ENCODE peak calls at places on chromosomes 13 and 19, in ten cellular contexts. One of them, this sample, is unnamed.

GRCh38 chr13:26678796-26679195 is 81.8 kb downstream of the GPR12 start:
- DNase-seq in stimulated activated CD4-positive, alpha-beta T cell treated with anti-CD3 and anti-CD28 coated beads, Interleukin-12 subunit alpha, Interleukin-12 subunit beta, amount 100 ng/mL, for 4 hours: no peak
- DNase-seq in neuronal stem cell: no peak
- DNase-seq in T-helper 2 cell: no peak
- DNase-seq in endothelial cell: no peak
- DNase-seq in iPS-NIHi11: peak
- DNase-seq in cardiac fibroblast: no peak
- DNase-seq in mucosa of gallbladder: no peak
- DNase-seq in frontal cortex: no peak
- DNase-seq in NCI-H748 treated with DMSO at 0.1 percent for 48 hours: no peak
- DNase-seq in this sample: no peak

GRCh38 chr19:45311640-45312039 is 11.0 kb downstream of the CKM start:
- DNase-seq in stimulated activated CD4-positive, alpha-beta T cell treated with anti-CD3 and anti-CD28 coated beads, Interleukin-12 subunit alpha, Interleukin-12 subunit beta, amount 100 ng/mL, for 4 hours: no peak
- DNase-seq in neuronal stem cell: no peak
- DNase-seq in T-helper 2 cell: no peak
- DNase-seq in endothelial cell: no peak
- DNase-seq in iPS-NIHi11: no peak
- DNase-seq in cardiac fibroblast: no peak
- DNase-seq in mucosa of gallbladder: no peak
- DNase-seq in frontal cortex: no peak
- DNase-seq in NCI-H748 treated with DMSO at 0.1 percent for 48 hours: no peak
- DNase-seq in this sample: no peak

GRCh38 chr13:112983428-112984196 is 14.6 kb downstream of the MCF2L start:
- DNase-seq in stimulated activated CD4-positive, alpha-beta T cell treated with anti-CD3 and anti-CD28 coated beads, Interleukin-12 subunit alpha, Interleukin-12 subunit beta, amount 100 ng/mL, for 4 hours: no peak
- DNase-seq in neuronal stem cell: no peak
- DNase-seq in T-helper 2 cell: no peak
- DNase-seq in endothelial cell: no peak
- DNase-seq in iPS-NIHi11: no peak
- DNase-seq in cardiac fibroblast: no peak
- DNase-seq in mucosa of gallbladder: no peak
- DNase-seq in frontal cortex: no peak
- DNase-seq in NCI-H748 treated with DMSO at 0.1 percent for 48 hours: no peak
- DNase-seq in this sample: no peak

GRCh38 chr19:29467824-29468401 is 57.9 kb upstream of the VSTM2B start:
- DNase-seq in stimulated activated CD4-positive, alpha-beta T cell treated with anti-CD3 and anti-CD28 coated beads, Interleukin-12 subunit alpha, Interleukin-12 subunit beta, amount 100 ng/mL, for 4 hours: peak
- DNase-seq in neuronal stem cell: peak
- DNase-seq in T-helper 2 cell: peak
- DNase-seq in endothelial cell: no peak
- DNase-seq in iPS-NIHi11: peak
- DNase-seq in cardiac fibroblast: peak
- DNase-seq in mucosa of gallbladder: peak
- DNase-seq in frontal cortex: peak
- DNase-seq in NCI-H748 treated with DMSO at 0.1 percent for 48 hours: peak
- DNase-seq in this sample: peak

GRCh38 chr13:95608640-95609280 is 35.7 kb downstream of the DZIP1 start:
- DNase-seq in stimulated activated CD4-positive, alpha-beta T cell treated with anti-CD3 and anti-CD28 coated beads, Interleukin-12 subunit alpha, Interleukin-12 subunit beta, amount 100 ng/mL, for 4 hours: no peak
- DNase-seq in neuronal stem cell: no peak
- DNase-seq in T-helper 2 cell: no peak
- DNase-seq in endothelial cell: no peak
- DNase-seq in iPS-NIHi11: no peak
- DNase-seq in cardiac fibroblast: no peak
- DNase-seq in mucosa of gallbladder: no peak
- DNase-seq in frontal cortex: no peak
- DNase-seq in NCI-H748 treated with DMSO at 0.1 percent for 48 hours: no peak
- DNase-seq in this sample: no peak

GRCh38 chr13:37138169-37138568 is 32.7 kb upstream of the CSNK1A1L start:
- DNase-seq in stimulated activated CD4-positive, alpha-beta T cell treated with anti-CD3 and anti-CD28 coated beads, Interleukin-12 subunit alpha, Interleukin-12 subunit beta, amount 100 ng/mL, for 4 hours: no peak
- DNase-seq in neuronal stem cell: no peak
- DNase-seq in T-helper 2 cell: no peak
- DNase-seq in endothelial cell: no peak
- DNase-seq in iPS-NIHi11: peak
- DNase-seq in cardiac fibroblast: peak
- DNase-seq in mucosa of gallbladder: no peak
- DNase-seq in frontal cortex: no peak
- DNase-seq in NCI-H748 treated with DMSO at 0.1 percent for 48 hours: no peak
- DNase-seq in this sample: peak

GRCh38 chr19:46191972-46192371 is 37.6 kb upstream of the IGFL1 start:
- DNase-seq in stimulated activated CD4-positive, alpha-beta T cell treated with anti-CD3 and anti-CD28 coated beads, Interleukin-12 subunit alpha, Interleukin-12 subunit beta, amount 100 ng/mL, for 4 hours: no peak
- DNase-seq in neuronal stem cell: no peak
- DNase-seq in T-helper 2 cell: no peak
- DNase-seq in endothelial cell: no peak
- DNase-seq in iPS-NIHi11: no peak
- DNase-seq in cardiac fibroblast: no peak
- DNase-seq in mucosa of gallbladder: no peak
- DNase-seq in frontal cortex: no peak
- DNase-seq in NCI-H748 treated with DMSO at 0.1 percent for 48 hours: no peak
- DNase-seq in this sample: no peak

GRCh38 chr19:1074512-1075283 is 7.7 kb downstream of the ARHGAP45 start:
- DNase-seq in stimulated activated CD4-positive, alpha-beta T cell treated with anti-CD3 and anti-CD28 coated beads, Interleukin-12 subunit alpha, Interleukin-12 subunit beta, amount 100 ng/mL, for 4 hours: peak
- DNase-seq in neuronal stem cell: no peak
- DNase-seq in T-helper 2 cell: peak
- DNase-seq in endothelial cell: no peak
- DNase-seq in iPS-NIHi11: no peak
- DNase-seq in cardiac fibroblast: no peak
- DNase-seq in mucosa of gallbladder: peak
- DNase-seq in frontal cortex: peak
- DNase-seq in NCI-H748 treated with DMSO at 0.1 percent for 48 hours: peak
- DNase-seq in this sample: no peak

GRCh38 chr13:27425151-27425917 is 915 bp downstream of the GTF3A start:
- DNase-seq in stimulated activated CD4-positive, alpha-beta T cell treated with anti-CD3 and anti-CD28 coated beads, Interleukin-12 subunit alpha, Interleukin-12 subunit beta, amount 100 ng/mL, for 4 hours: peak
- DNase-seq in neuronal stem cell: no peak
- DNase-seq in T-helper 2 cell: peak
- DNase-seq in endothelial cell: no peak
- DNase-seq in iPS-NIHi11: no peak
- DNase-seq in cardiac fibroblast: no peak
- DNase-seq in mucosa of gallbladder: no peak
- DNase-seq in frontal cortex: no peak
- DNase-seq in NCI-H748 treated with DMSO at 0.1 percent for 48 hours: no peak
- DNase-seq in this sample: no peak

GRCh38 chr13:28470286-28470685 is 24.6 kb downstream of the FLT1 start:
- DNase-seq in stimulated activated CD4-positive, alpha-beta T cell treated with anti-CD3 and anti-CD28 coated beads, Interleukin-12 subunit alpha, Interleukin-12 subunit beta, amount 100 ng/mL, for 4 hours: no peak
- DNase-seq in neuronal stem cell: no peak
- DNase-seq in T-helper 2 cell: no peak
- DNase-seq in endothelial cell: no peak
- DNase-seq in iPS-NIHi11: no peak
- DNase-seq in cardiac fibroblast: peak
- DNase-seq in mucosa of gallbladder: no peak
- DNase-seq in frontal cortex: no peak
- DNase-seq in NCI-H748 treated with DMSO at 0.1 percent for 48 hours: no peak
- DNase-seq in this sample: no peak

GRCh38 chr13:43058836-43059235 is 35.5 kb downstream of the DNAJC15 start:
- DNase-seq in stimulated activated CD4-positive, alpha-beta T cell treated with anti-CD3 and anti-CD28 coated beads, Interleukin-12 subunit alpha, Interleukin-12 subunit beta, amount 100 ng/mL, for 4 hours: no peak
- DNase-seq in neuronal stem cell: no peak
- DNase-seq in T-helper 2 cell: no peak
- DNase-seq in endothelial cell: no peak
- DNase-seq in iPS-NIHi11: no peak
- DNase-seq in cardiac fibroblast: peak
- DNase-seq in mucosa of gallbladder: no peak
- DNase-seq in frontal cortex: no peak
- DNase-seq in NCI-H748 treated with DMSO at 0.1 percent for 48 hours: no peak
- DNase-seq in this sample: no peak

GRCh38 chr19:3142938-3143337 is 7.1 kb downstream of the GNA15 start:
- DNase-seq in stimulated activated CD4-positive, alpha-beta T cell treated with anti-CD3 and anti-CD28 coated beads, Interleukin-12 subunit alpha, Interleukin-12 subunit beta, amount 100 ng/mL, for 4 hours: no peak
- DNase-seq in neuronal stem cell: no peak
- DNase-seq in T-helper 2 cell: no peak
- DNase-seq in endothelial cell: no peak
- DNase-seq in iPS-NIHi11: no peak
- DNase-seq in cardiac fibroblast: no peak
- DNase-seq in mucosa of gallbladder: no peak
- DNase-seq in frontal cortex: no peak
- DNase-seq in NCI-H748 treated with DMSO at 0.1 percent for 48 hours: no peak
- DNase-seq in this sample: no peak

GRCh38 chr13:35566340-35566739 is 89.9 kb upstream of the MAB21L1 start:
- DNase-seq in stimulated activated CD4-positive, alpha-beta T cell treated with anti-CD3 and anti-CD28 coated beads, Interleukin-12 subunit alpha, Interleukin-12 subunit beta, amount 100 ng/mL, for 4 hours: no peak
- DNase-seq in neuronal stem cell: no peak
- DNase-seq in T-helper 2 cell: peak
- DNase-seq in endothelial cell: no peak
- DNase-seq in iPS-NIHi11: no peak
- DNase-seq in cardiac fibroblast: peak
- DNase-seq in mucosa of gallbladder: no peak
- DNase-seq in frontal cortex: no peak
- DNase-seq in NCI-H748 treated with DMSO at 0.1 percent for 48 hours: no peak
- DNase-seq in this sample: peak

GRCh38 chr19:37997911-37998344 is 90.9 kb downstream of the SIPA1L3 start:
- DNase-seq in stimulated activated CD4-positive, alpha-beta T cell treated with anti-CD3 and anti-CD28 coated beads, Interleukin-12 subunit alpha, Interleukin-12 subunit beta, amount 100 ng/mL, for 4 hours: no peak
- DNase-seq in neuronal stem cell: no peak
- DNase-seq in T-helper 2 cell: no peak
- DNase-seq in endothelial cell: no peak
- DNase-seq in iPS-NIHi11: no peak
- DNase-seq in cardiac fibroblast: peak
- DNase-seq in mucosa of gallbladder: no peak
- DNase-seq in frontal cortex: no peak
- DNase-seq in NCI-H748 treated with DMSO at 0.1 percent for 48 hours: no peak
- DNase-seq in this sample: peak

GRCh38 chr19:5148794-5149190 is 179.9 kb downstream of the KDM4B start:
- DNase-seq in stimulated activated CD4-positive, alpha-beta T cell treated with anti-CD3 and anti-CD28 coated beads, Interleukin-12 subunit alpha, Interleukin-12 subunit beta, amount 100 ng/mL, for 4 hours: no peak
- DNase-seq in neuronal stem cell: no peak
- DNase-seq in T-helper 2 cell: no peak
- DNase-seq in endothelial cell: no peak
- DNase-seq in iPS-NIHi11: no peak
- DNase-seq in cardiac fibroblast: no peak
- DNase-seq in mucosa of gallbladder: no peak
- DNase-seq in frontal cortex: no peak
- DNase-seq in NCI-H748 treated with DMSO at 0.1 percent for 48 hours: no peak
- DNase-seq in this sample: no peak

GRCh38 chr19:57803594-57804325 is 11.0 kb downstream of the ZNF552 start:
- DNase-seq in stimulated activated CD4-positive, alpha-beta T cell treated with anti-CD3 and anti-CD28 coated beads, Interleukin-12 subunit alpha, Interleukin-12 subunit beta, amount 100 ng/mL, for 4 hours: no peak
- DNase-seq in neuronal stem cell: peak
- DNase-seq in T-helper 2 cell: no peak
- DNase-seq in endothelial cell: peak
- DNase-seq in iPS-NIHi11: peak
- DNase-seq in cardiac fibroblast: peak
- DNase-seq in mucosa of gallbladder: no peak
- DNase-seq in frontal cortex: no peak
- DNase-seq in NCI-H748 treated with DMSO at 0.1 percent for 48 hours: no peak
- DNase-seq in this sample: peak

GRCh38 chr13:47455581-47455980 is 545.5 kb downstream of the SUCLA2 start:
- DNase-seq in stimulated activated CD4-positive, alpha-beta T cell treated with anti-CD3 and anti-CD28 coated beads, Interleukin-12 subunit alpha, Interleukin-12 subunit beta, amount 100 ng/mL, for 4 hours: no peak
- DNase-seq in neuronal stem cell: no peak
- DNase-seq in T-helper 2 cell: no peak
- DNase-seq in endothelial cell: no peak
- DNase-seq in iPS-NIHi11: no peak
- DNase-seq in cardiac fibroblast: no peak
- DNase-seq in mucosa of gallbladder: no peak
- DNase-seq in frontal cortex: no peak
- DNase-seq in NCI-H748 treated with DMSO at 0.1 percent for 48 hours: no peak
- DNase-seq in this sample: peak

GRCh38 chr13:48818495-48818961 is 157.2 kb upstream of the FNDC3A start:
- DNase-seq in stimulated activated CD4-positive, alpha-beta T cell treated with anti-CD3 and anti-CD28 coated beads, Interleukin-12 subunit alpha, Interleukin-12 subunit beta, amount 100 ng/mL, for 4 hours: no peak
- DNase-seq in neuronal stem cell: no peak
- DNase-seq in T-helper 2 cell: no peak
- DNase-seq in endothelial cell: no peak
- DNase-seq in iPS-NIHi11: no peak
- DNase-seq in cardiac fibroblast: peak
- DNase-seq in mucosa of gallbladder: no peak
- DNase-seq in frontal cortex: no peak
- DNase-seq in NCI-H748 treated with DMSO at 0.1 percent for 48 hours: no peak
- DNase-seq in this sample: peak

GRCh38 chr19:40594657-40595077 is 6.5 kb upstream of the LTBP4 start:
- DNase-seq in stimulated activated CD4-positive, alpha-beta T cell treated with anti-CD3 and anti-CD28 coated beads, Interleukin-12 subunit alpha, Interleukin-12 subunit beta, amount 100 ng/mL, for 4 hours: no peak
- DNase-seq in neuronal stem cell: no peak
- DNase-seq in T-helper 2 cell: no peak
- DNase-seq in endothelial cell: no peak
- DNase-seq in iPS-NIHi11: peak
- DNase-seq in cardiac fibroblast: no peak
- DNase-seq in mucosa of gallbladder: no peak
- DNase-seq in frontal cortex: no peak
- DNase-seq in NCI-H748 treated with DMSO at 0.1 percent for 48 hours: no peak
- DNase-seq in this sample: peak

GRCh38 chr13:28532226-28533048 is 37.5 kb upstream of the FLT1 start:
- DNase-seq in stimulated activated CD4-positive, alpha-beta T cell treated with anti-CD3 and anti-CD28 coated beads, Interleukin-12 subunit alpha, Interleukin-12 subunit beta, amount 100 ng/mL, for 4 hours: no peak
- DNase-seq in neuronal stem cell: peak
- DNase-seq in T-helper 2 cell: peak
- DNase-seq in endothelial cell: peak
- DNase-seq in iPS-NIHi11: peak
- DNase-seq in cardiac fibroblast: peak
- DNase-seq in mucosa of gallbladder: peak
- DNase-seq in frontal cortex: peak
- DNase-seq in NCI-H748 treated with DMSO at 0.1 percent for 48 hours: no peak
- DNase-seq in this sample: no peak

GRCh38 chr13:24528816-24529398 is 16.3 kb upstream of the PARP4 start:
- DNase-seq in stimulated activated CD4-positive, alpha-beta T cell treated with anti-CD3 and anti-CD28 coated beads, Interleukin-12 subunit alpha, Interleukin-12 subunit beta, amount 100 ng/mL, for 4 hours: no peak
- DNase-seq in neuronal stem cell: no peak
- DNase-seq in T-helper 2 cell: no peak
- DNase-seq in endothelial cell: no peak
- DNase-seq in iPS-NIHi11: peak
- DNase-seq in cardiac fibroblast: no peak
- DNase-seq in mucosa of gallbladder: no peak
- DNase-seq in frontal cortex: no peak
- DNase-seq in NCI-H748 treated with DMSO at 0.1 percent for 48 hours: no peak
- DNase-seq in this sample: no peak

GRCh38 chr13:77333521-77334083 is 6.7 kb upstream of the MYCBP2 start:
- DNase-seq in stimulated activated CD4-positive, alpha-beta T cell treated with anti-CD3 and anti-CD28 coated beads, Interleukin-12 subunit alpha, Interleukin-12 subunit beta, amount 100 ng/mL, for 4 hours: no peak
- DNase-seq in neuronal stem cell: no peak
- DNase-seq in T-helper 2 cell: no peak
- DNase-seq in endothelial cell: no peak
- DNase-seq in iPS-NIHi11: no peak
- DNase-seq in cardiac fibroblast: no peak
- DNase-seq in mucosa of gallbladder: no peak
- DNase-seq in frontal cortex: no peak
- DNase-seq in NCI-H748 treated with DMSO at 0.1 percent for 48 hours: no peak
- DNase-seq in this sample: no peak

GRCh38 chr19:38942471-38943181 is 11.9 kb downstream of the MRPS12 start:
- DNase-seq in stimulated activated CD4-positive, alpha-beta T cell treated with anti-CD3 and anti-CD28 coated beads, Interleukin-12 subunit alpha, Interleukin-12 subunit beta, amount 100 ng/mL, for 4 hours: no peak
- DNase-seq in neuronal stem cell: no peak
- DNase-seq in T-helper 2 cell: no peak
- DNase-seq in endothelial cell: no peak
- DNase-seq in iPS-NIHi11: no peak
- DNase-seq in cardiac fibroblast: no peak
- DNase-seq in mucosa of gallbladder: no peak
- DNase-seq in frontal cortex: no peak
- DNase-seq in NCI-H748 treated with DMSO at 0.1 percent for 48 hours: no peak
- DNase-seq in this sample: no peak

GRCh38 chr19:4184718-4185352 is 2.3 kb downstream of the ANKRD24 start:
- DNase-seq in stimulated activated CD4-positive, alpha-beta T cell treated with anti-CD3 and anti-CD28 coated beads, Interleukin-12 subunit alpha, Interleukin-12 subunit beta, amount 100 ng/mL, for 4 hours: no peak
- DNase-seq in neuronal stem cell: no peak
- DNase-seq in T-helper 2 cell: no peak
- DNase-seq in endothelial cell: no peak
- DNase-seq in iPS-NIHi11: no peak
- DNase-seq in cardiac fibroblast: no peak
- DNase-seq in mucosa of gallbladder: no peak
- DNase-seq in frontal cortex: no peak
- DNase-seq in NCI-H748 treated with DMSO at 0.1 percent for 48 hours: no peak
- DNase-seq in this sample: no peak

GRCh38 chr19:11418518-11419506 is at the start of gene RGL3:
- DNase-seq in stimulated activated CD4-positive, alpha-beta T cell treated with anti-CD3 and anti-CD28 coated beads, Interleukin-12 subunit alpha, Interleukin-12 subunit beta, amount 100 ng/mL, for 4 hours: no peak
- DNase-seq in neuronal stem cell: no peak
- DNase-seq in T-helper 2 cell: no peak
- DNase-seq in endothelial cell: peak
- DNase-seq in iPS-NIHi11: peak
- DNase-seq in cardiac fibroblast: no peak
- DNase-seq in mucosa of gallbladder: no peak
- DNase-seq in frontal cortex: peak
- DNase-seq in NCI-H748 treated with DMSO at 0.1 percent for 48 hours: peak
- DNase-seq in this sample: no peak

GRCh38 chr19:18091217-18091608 is 4.5 kb upstream of the IL12RB1 start:
- DNase-seq in stimulated activated CD4-positive, alpha-beta T cell treated with anti-CD3 and anti-CD28 coated beads, Interleukin-12 subunit alpha, Interleukin-12 subunit beta, amount 100 ng/mL, for 4 hours: peak
- DNase-seq in neuronal stem cell: no peak
- DNase-seq in T-helper 2 cell: peak
- DNase-seq in endothelial cell: no peak
- DNase-seq in iPS-NIHi11: no peak
- DNase-seq in cardiac fibroblast: no peak
- DNase-seq in mucosa of gallbladder: peak
- DNase-seq in frontal cortex: no peak
- DNase-seq in NCI-H748 treated with DMSO at 0.1 percent for 48 hours: no peak
- DNase-seq in this sample: no peak

GRCh38 chr19:47740866-47741519 is 4.4 kb upstream of the NOP53 start:
- DNase-seq in stimulated activated CD4-positive, alpha-beta T cell treated with anti-CD3 and anti-CD28 coated beads, Interleukin-12 subunit alpha, Interleukin-12 subunit beta, amount 100 ng/mL, for 4 hours: no peak
- DNase-seq in neuronal stem cell: no peak
- DNase-seq in T-helper 2 cell: no peak
- DNase-seq in endothelial cell: no peak
- DNase-seq in iPS-NIHi11: no peak
- DNase-seq in cardiac fibroblast: no peak
- DNase-seq in mucosa of gallbladder: no peak
- DNase-seq in frontal cortex: no peak
- DNase-seq in NCI-H748 treated with DMSO at 0.1 percent for 48 hours: no peak
- DNase-seq in this sample: no peak

GRCh38 chr19:38974599-38975213 is 836 bp downstream of the FBXO17 start:
- DNase-seq in stimulated activated CD4-positive, alpha-beta T cell treated with anti-CD3 and anti-CD28 coated beads, Interleukin-12 subunit alpha, Interleukin-12 subunit beta, amount 100 ng/mL, for 4 hours: no peak
- DNase-seq in neuronal stem cell: no peak
- DNase-seq in T-helper 2 cell: no peak
- DNase-seq in endothelial cell: no peak
- DNase-seq in iPS-NIHi11: no peak
- DNase-seq in cardiac fibroblast: peak
- DNase-seq in mucosa of gallbladder: no peak
- DNase-seq in frontal cortex: no peak
- DNase-seq in NCI-H748 treated with DMSO at 0.1 percent for 48 hours: no peak
- DNase-seq in this sample: no peak